ENCODE peak calls at places on chromosome 21, in six cellular contexts. One of them, this sample, is unnamed.

GRCh38 chr21:45104560-45104959 is 30.2 kb downstream of the ADARB1 start:
- DNase-seq in HTR-8/SVneo: peak
- DNase-seq in psoas muscle: no peak
- DNase-seq in activated T-helper 1 cell treated with Interleukin-2 at 50 U/mL for 16 hours: no peak
- DNase-seq in left colon: peak
- DNase-seq in HCT116: no peak
- DNase-seq in this sample: no peak

GRCh38 chr21:24716306-24716918 is 890.9 kb downstream of the MRPL39 start:
- DNase-seq in HCT116: no peak
- DNase-seq in left colon: no peak
- DNase-seq in HTR-8/SVneo: no peak
- DNase-seq in activated T-helper 1 cell treated with Interleukin-2 at 50 U/mL for 16 hours: no peak
- DNase-seq in psoas muscle: no peak
- DNase-seq in this sample: no peak

GRCh38 chr21:18244721-18245486 is at the start of gene CHODL:
- DNase-seq in psoas muscle: no peak
- DNase-seq in activated T-helper 1 cell treated with Interleukin-2 at 50 U/mL for 16 hours: no peak
- DNase-seq in HTR-8/SVneo: no peak
- DNase-seq in left colon: no peak
- DNase-seq in HCT116: no peak
- DNase-seq in this sample: no peak

GRCh38 chr21:38306833-38307232 is 50.0 kb downstream of the KCNJ15 start:
- DNase-seq in HTR-8/SVneo: no peak
- DNase-seq in HCT116: no peak
- DNase-seq in left colon: no peak
- DNase-seq in activated T-helper 1 cell treated with Interleukin-2 at 50 U/mL for 16 hours: no peak
- DNase-seq in psoas muscle: no peak
- DNase-seq in this sample: no peak

GRCh38 chr21:28635541-28635940 is 357.1 kb downstream of the LTN1 start:
- DNase-seq in HTR-8/SVneo: no peak
- DNase-seq in left colon: no peak
- DNase-seq in HCT116: no peak
- DNase-seq in psoas muscle: no peak
- DNase-seq in activated T-helper 1 cell treated with Interleukin-2 at 50 U/mL for 16 hours: no peak
- DNase-seq in this sample: no peak

GRCh38 chr21:16419188-16419874 is 689.5 kb downstream of the USP25 start:
- DNase-seq in left colon: peak
- DNase-seq in HTR-8/SVneo: no peak
- DNase-seq in HCT116: no peak
- DNase-seq in psoas muscle: peak
- DNase-seq in activated T-helper 1 cell treated with Interleukin-2 at 50 U/mL for 16 hours: no peak
- DNase-seq in this sample: no peak

GRCh38 chr21:42187976-42188653 is 30.8 kb upstream of the ABCG1 start:
- DNase-seq in left colon: peak
- DNase-seq in psoas muscle: no peak
- DNase-seq in HTR-8/SVneo: no peak
- DNase-seq in activated T-helper 1 cell treated with Interleukin-2 at 50 U/mL for 16 hours: peak
- DNase-seq in HCT116: no peak
- DNase-seq in this sample: peak

GRCh38 chr21:45612096-45613019 is 31.2 kb upstream of the PCBP3 start:
- DNase-seq in psoas muscle: no peak
- DNase-seq in HTR-8/SVneo: peak
- DNase-seq in activated T-helper 1 cell treated with Interleukin-2 at 50 U/mL for 16 hours: no peak
- DNase-seq in left colon: peak
- DNase-seq in HCT116: no peak
- DNase-seq in this sample: no peak

GRCh38 chr21:41897047-41897669 is 18.0 kb upstream of the PRDM15 start:
- DNase-seq in left colon: no peak
- DNase-seq in HCT116: no peak
- DNase-seq in HTR-8/SVneo: no peak
- DNase-seq in psoas muscle: no peak
- DNase-seq in activated T-helper 1 cell treated with Interleukin-2 at 50 U/mL for 16 hours: no peak
- DNase-seq in this sample: no peak

GRCh38 chr21:17492415-17493168 is 20.3 kb upstream of the CXADR start:
- DNase-seq in activated T-helper 1 cell treated with Interleukin-2 at 50 U/mL for 16 hours: no peak
- DNase-seq in HTR-8/SVneo: no peak
- DNase-seq in HCT116: no peak
- DNase-seq in left colon: no peak
- DNase-seq in psoas muscle: no peak
- DNase-seq in this sample: no peak

GRCh38 chr21:39674794-39675193 is 62.1 kb downstream of the B3GALT5 start:
- DNase-seq in HCT116: no peak
- DNase-seq in left colon: no peak
- DNase-seq in psoas muscle: no peak
- DNase-seq in HTR-8/SVneo: no peak
- DNase-seq in activated T-helper 1 cell treated with Interleukin-2 at 50 U/mL for 16 hours: no peak
- DNase-seq in this sample: no peak

GRCh38 chr21:38386967-38387366 is 111.3 kb downstream of the ERG start:
- DNase-seq in activated T-helper 1 cell treated with Interleukin-2 at 50 U/mL for 16 hours: no peak
- DNase-seq in psoas muscle: no peak
- DNase-seq in HCT116: no peak
- DNase-seq in HTR-8/SVneo: no peak
- DNase-seq in left colon: no peak
- DNase-seq in this sample: no peak

GRCh38 chr21:41668686-41669532 is 97.9 kb downstream of the RIPK4 start:
- DNase-seq in activated T-helper 1 cell treated with Interleukin-2 at 50 U/mL for 16 hours: no peak
- DNase-seq in left colon: no peak
- DNase-seq in HTR-8/SVneo: no peak
- DNase-seq in HCT116: no peak
- DNase-seq in psoas muscle: no peak
- DNase-seq in this sample: no peak

GRCh38 chr21:14361958-14362357 is 21.0 kb downstream of the HSPA13 start:
- DNase-seq in HCT116: no peak
- DNase-seq in left colon: no peak
- DNase-seq in activated T-helper 1 cell treated with Interleukin-2 at 50 U/mL for 16 hours: no peak
- DNase-seq in psoas muscle: no peak
- DNase-seq in HTR-8/SVneo: peak
- DNase-seq in this sample: no peak

GRCh38 chr21:44485254-44485793 is 30.0 kb downstream of the LRRC3 start:
- DNase-seq in HCT116: peak
- DNase-seq in HTR-8/SVneo: no peak
- DNase-seq in activated T-helper 1 cell treated with Interleukin-2 at 50 U/mL for 16 hours: peak
- DNase-seq in left colon: no peak
- DNase-seq in psoas muscle: peak
- DNase-seq in this sample: peak

GRCh38 chr21:27251752-27252151 is 284.9 kb upstream of the ADAMTS5 start:
- DNase-seq in psoas muscle: no peak
- DNase-seq in activated T-helper 1 cell treated with Interleukin-2 at 50 U/mL for 16 hours: no peak
- DNase-seq in HTR-8/SVneo: no peak
- DNase-seq in HCT116: no peak
- DNase-seq in left colon: no peak
- DNase-seq in this sample: no peak

GRCh38 chr21:36751383-36751782 is 52.5 kb downstream of the SIM2 start:
- DNase-seq in activated T-helper 1 cell treated with Interleukin-2 at 50 U/mL for 16 hours: no peak
- DNase-seq in HCT116: no peak
- DNase-seq in left colon: no peak
- DNase-seq in HTR-8/SVneo: no peak
- DNase-seq in psoas muscle: no peak
- DNase-seq in this sample: no peak

GRCh38 chr21:39071623-39072214 is 111.5 kb downstream of the PSMG1 start:
- DNase-seq in left colon: no peak
- DNase-seq in HCT116: no peak
- DNase-seq in activated T-helper 1 cell treated with Interleukin-2 at 50 U/mL for 16 hours: no peak
- DNase-seq in psoas muscle: no peak
- DNase-seq in HTR-8/SVneo: no peak
- DNase-seq in this sample: no peak

GRCh38 chr21:42624936-42625335 is 28.5 kb upstream of the PDE9A start:
- DNase-seq in HCT116: no peak
- DNase-seq in psoas muscle: no peak
- DNase-seq in HTR-8/SVneo: no peak
- DNase-seq in left colon: peak
- DNase-seq in activated T-helper 1 cell treated with Interleukin-2 at 50 U/mL for 16 hours: no peak
- DNase-seq in this sample: no peak

GRCh38 chr21:28111151-28111619 is 881.5 kb downstream of the LTN1 start:
- DNase-seq in activated T-helper 1 cell treated with Interleukin-2 at 50 U/mL for 16 hours: no peak
- DNase-seq in left colon: peak
- DNase-seq in psoas muscle: peak
- DNase-seq in HCT116: no peak
- DNase-seq in HTR-8/SVneo: no peak
- DNase-seq in this sample: no peak

GRCh38 chr21:45289134-45289533 is 1.4 kb upstream of the POFUT2 start:
- DNase-seq in left colon: no peak
- DNase-seq in psoas muscle: no peak
- DNase-seq in activated T-helper 1 cell treated with Interleukin-2 at 50 U/mL for 16 hours: no peak
- DNase-seq in HCT116: no peak
- DNase-seq in HTR-8/SVneo: no peak
- DNase-seq in this sample: no peak

GRCh38 chr21:45142469-45142868 is 68.1 kb downstream of the ADARB1 start:
- DNase-seq in HTR-8/SVneo: peak
- DNase-seq in HCT116: no peak
- DNase-seq in left colon: no peak
- DNase-seq in psoas muscle: peak
- DNase-seq in activated T-helper 1 cell treated with Interleukin-2 at 50 U/mL for 16 hours: no peak
- DNase-seq in this sample: no peak

GRCh38 chr21:41766883-41767605 is at the start of gene RIPK4:
- DNase-seq in HTR-8/SVneo: peak
- DNase-seq in psoas muscle: no peak
- DNase-seq in left colon: peak
- DNase-seq in HCT116: peak
- DNase-seq in activated T-helper 1 cell treated with Interleukin-2 at 50 U/mL for 16 hours: peak
- DNase-seq in this sample: peak

GRCh38 chr21:35252831-35253230 is 203.7 kb upstream of the RUNX1 start:
- DNase-seq in HTR-8/SVneo: no peak
- DNase-seq in activated T-helper 1 cell treated with Interleukin-2 at 50 U/mL for 16 hours: no peak
- DNase-seq in psoas muscle: no peak
- DNase-seq in left colon: no peak
- DNase-seq in HCT116: no peak
- DNase-seq in this sample: peak

GRCh38 chr21:39774252-39774651 is 29.3 kb downstream of the IGSF5 start:
- DNase-seq in HTR-8/SVneo: no peak
- DNase-seq in left colon: no peak
- DNase-seq in HCT116: no peak
- DNase-seq in activated T-helper 1 cell treated with Interleukin-2 at 50 U/mL for 16 hours: no peak
- DNase-seq in psoas muscle: no peak
- DNase-seq in this sample: no peak

GRCh38 chr21:42303443-42303842 is 11.8 kb downstream of the TFF3 start:
- DNase-seq in psoas muscle: no peak
- DNase-seq in left colon: no peak
- DNase-seq in activated T-helper 1 cell treated with Interleukin-2 at 50 U/mL for 16 hours: no peak
- DNase-seq in HCT116: no peak
- DNase-seq in HTR-8/SVneo: no peak
- DNase-seq in this sample: no peak

GRCh38 chr21:31331231-31331630 is 12.8 kb downstream of the TIAM1 start:
- DNase-seq in psoas muscle: no peak
- DNase-seq in activated T-helper 1 cell treated with Interleukin-2 at 50 U/mL for 16 hours: no peak
- DNase-seq in left colon: no peak
- DNase-seq in HTR-8/SVneo: no peak
- DNase-seq in HCT116: no peak
- DNase-seq in this sample: no peak

GRCh38 chr21:28089599-28090421 is 902.9 kb downstream of the LTN1 start:
- DNase-seq in left colon: no peak
- DNase-seq in psoas muscle: peak
- DNase-seq in HTR-8/SVneo: no peak
- DNase-seq in activated T-helper 1 cell treated with Interleukin-2 at 50 U/mL for 16 hours: no peak
- DNase-seq in HCT116: no peak
- DNase-seq in this sample: no peak

GRCh38 chr21:32474179-32475059 is 61.9 kb downstream of the EVA1C start:
- DNase-seq in HTR-8/SVneo: no peak
- DNase-seq in left colon: no peak
- DNase-seq in psoas muscle: no peak
- DNase-seq in HCT116: no peak
- DNase-seq in activated T-helper 1 cell treated with Interleukin-2 at 50 U/mL for 16 hours: no peak
- DNase-seq in this sample: no peak

GRCh38 chr21:44363278-44363677 is 9.9 kb downstream of the TRPM2 start:
- DNase-seq in left colon: no peak
- DNase-seq in psoas muscle: no peak
- DNase-seq in activated T-helper 1 cell treated with Interleukin-2 at 50 U/mL for 16 hours: no peak
- DNase-seq in HTR-8/SVneo: no peak
- DNase-seq in HCT116: no peak
- DNase-seq in this sample: no peak

GRCh38 chr21:17512245-17513213 is at the start of gene CXADR:
- DNase-seq in HCT116: peak
- DNase-seq in HTR-8/SVneo: peak
- DNase-seq in activated T-helper 1 cell treated with Interleukin-2 at 50 U/mL for 16 hours: peak
- DNase-seq in left colon: peak
- DNase-seq in psoas muscle: no peak
- DNase-seq in this sample: peak

GRCh38 chr21:34189506-34189905 is 116.1 kb downstream of the MRPS6 start:
- DNase-seq in HCT116: no peak
- DNase-seq in left colon: no peak
- DNase-seq in activated T-helper 1 cell treated with Interleukin-2 at 50 U/mL for 16 hours: no peak
- DNase-seq in HTR-8/SVneo: no peak
- DNase-seq in psoas muscle: no peak
- DNase-seq in this sample: no peak

GRCh38 chr21:41536827-41537103 is 28.8 kb upstream of the TMPRSS2 start:
- DNase-seq in psoas muscle: no peak
- DNase-seq in HTR-8/SVneo: no peak
- DNase-seq in activated T-helper 1 cell treated with Interleukin-2 at 50 U/mL for 16 hours: no peak
- DNase-seq in HCT116: no peak
- DNase-seq in left colon: no peak
- DNase-seq in this sample: no peak

GRCh38 chr21:42248241-42248640 is 29.3 kb downstream of the ABCG1 start:
- DNase-seq in psoas muscle: peak
- DNase-seq in HCT116: no peak
- DNase-seq in HTR-8/SVneo: no peak
- DNase-seq in left colon: no peak
- DNase-seq in activated T-helper 1 cell treated with Interleukin-2 at 50 U/mL for 16 hours: no peak
- DNase-seq in this sample: no peak

GRCh38 chr21:29302340-29302991 is 3.7 kb downstream of the BACH1 start:
- DNase-seq in HCT116: no peak
- DNase-seq in activated T-helper 1 cell treated with Interleukin-2 at 50 U/mL for 16 hours: no peak
- DNase-seq in psoas muscle: no peak
- DNase-seq in HTR-8/SVneo: no peak
- DNase-seq in left colon: no peak
- DNase-seq in this sample: no peak